ENCODE peak calls at places on chromosomes 1 and 21, in five cellular contexts. One of them, this sample, is unnamed.

GRCh38 chr1:235854347-235854746 is 12.4 kb downstream of the LYST start:
- DNase-seq in choroid plexus epithelial cell: no peak
- DNase-seq in SK-N-SH: no peak
- DNase-seq in B cell: no peak
- DNase-seq in sigmoid colon: no peak
- DNase-seq in this sample: no peak

GRCh38 chr1:205477121-205477758 is 21.4 kb upstream of the BLACAT1 start:
- DNase-seq in choroid plexus epithelial cell: no peak
- DNase-seq in SK-N-SH: peak
- DNase-seq in B cell: no peak
- DNase-seq in sigmoid colon: no peak
- DNase-seq in this sample: no peak

GRCh38 chr1:229603387-229604005 is 22.4 kb downstream of the TAF5L start:
- DNase-seq in choroid plexus epithelial cell: no peak
- DNase-seq in SK-N-SH: no peak
- DNase-seq in B cell: no peak
- DNase-seq in sigmoid colon: no peak
- DNase-seq in this sample: no peak

GRCh38 chr1:226679853-226680516 is 59.1 kb downstream of the ITPKB start:
- DNase-seq in choroid plexus epithelial cell: peak
- DNase-seq in SK-N-SH: peak
- DNase-seq in B cell: peak
- DNase-seq in sigmoid colon: peak
- DNase-seq in this sample: peak

GRCh38 chr1:66652556-66652955 is 99.7 kb upstream of the DYNLT5 start:
- DNase-seq in choroid plexus epithelial cell: peak
- DNase-seq in SK-N-SH: no peak
- DNase-seq in B cell: no peak
- DNase-seq in sigmoid colon: no peak
- DNase-seq in this sample: no peak

GRCh38 chr1:211614615-211615014 is 35.7 kb upstream of the SLC30A1 start:
- DNase-seq in choroid plexus epithelial cell: no peak
- DNase-seq in SK-N-SH: no peak
- DNase-seq in B cell: no peak
- DNase-seq in sigmoid colon: no peak
- DNase-seq in this sample: no peak

GRCh38 chr1:58883037-58883887 is 99.4 kb upstream of the JUN start:
- DNase-seq in choroid plexus epithelial cell: peak
- DNase-seq in SK-N-SH: no peak
- DNase-seq in B cell: peak
- DNase-seq in sigmoid colon: peak
- DNase-seq in this sample: peak

GRCh38 chr21:36330904-36331303 is 10.9 kb downstream of the MORC3 start:
- DNase-seq in choroid plexus epithelial cell: peak
- DNase-seq in SK-N-SH: peak
- DNase-seq in B cell: peak
- DNase-seq in sigmoid colon: no peak
- DNase-seq in this sample: peak

GRCh38 chr21:36325373-36326010 is 5.5 kb downstream of the MORC3 start:
- DNase-seq in choroid plexus epithelial cell: no peak
- DNase-seq in SK-N-SH: no peak
- DNase-seq in B cell: no peak
- DNase-seq in sigmoid colon: no peak
- DNase-seq in this sample: peak

GRCh38 chr1:151371744-151372410 is 628 bp downstream of the SELENBP1 start:
- DNase-seq in choroid plexus epithelial cell: no peak
- DNase-seq in SK-N-SH: peak
- DNase-seq in B cell: no peak
- DNase-seq in sigmoid colon: peak
- DNase-seq in this sample: peak

GRCh38 chr21:46191257-46191685 is 7.0 kb upstream of the SPATC1L start:
- DNase-seq in choroid plexus epithelial cell: peak
- DNase-seq in SK-N-SH: peak
- DNase-seq in B cell: no peak
- DNase-seq in sigmoid colon: peak
- DNase-seq in this sample: peak

GRCh38 chr21:31142600-31142999 is 104.3 kb upstream of the KRTAP19-8 start:
- DNase-seq in choroid plexus epithelial cell: no peak
- DNase-seq in SK-N-SH: peak
- DNase-seq in B cell: no peak
- DNase-seq in sigmoid colon: no peak
- DNase-seq in this sample: no peak

GRCh38 chr1:119611701-119612113 is 36.4 kb downstream of the ZNF697 start:
- DNase-seq in choroid plexus epithelial cell: peak
- DNase-seq in SK-N-SH: peak
- DNase-seq in B cell: peak
- DNase-seq in sigmoid colon: peak
- DNase-seq in this sample: peak

GRCh38 chr1:68470388-68470970 is 20.7 kb upstream of the RPE65 start:
- DNase-seq in choroid plexus epithelial cell: peak
- DNase-seq in SK-N-SH: no peak
- DNase-seq in B cell: no peak
- DNase-seq in sigmoid colon: no peak
- DNase-seq in this sample: peak

GRCh38 chr1:64734289-64734652 is 10.6 kb upstream of the RAVER2 start:
- DNase-seq in choroid plexus epithelial cell: no peak
- DNase-seq in SK-N-SH: no peak
- DNase-seq in B cell: no peak
- DNase-seq in sigmoid colon: no peak
- DNase-seq in this sample: no peak

GRCh38 chr1:246040200-246040890 is 466.7 kb downstream of the SMYD3 start:
- DNase-seq in choroid plexus epithelial cell: no peak
- DNase-seq in SK-N-SH: no peak
- DNase-seq in B cell: no peak
- DNase-seq in sigmoid colon: no peak
- DNase-seq in this sample: no peak

GRCh38 chr1:22114083-22115012 is 28.5 kb downstream of the WNT4 start:
- DNase-seq in choroid plexus epithelial cell: peak
- DNase-seq in SK-N-SH: peak
- DNase-seq in B cell: no peak
- DNase-seq in sigmoid colon: peak
- DNase-seq in this sample: peak

GRCh38 chr1:212749924-212750535 is 41.5 kb downstream of the NSL1 start:
- DNase-seq in choroid plexus epithelial cell: peak
- DNase-seq in SK-N-SH: peak
- DNase-seq in B cell: peak
- DNase-seq in sigmoid colon: no peak
- DNase-seq in this sample: peak
- TF ChIP-seq CTCF in choroid plexus epithelial cell: peak
- TF ChIP-seq CTCF in SK-N-SH: peak
- TF ChIP-seq CTCF in B cell: peak
- TF ChIP-seq CTCF in sigmoid colon: peak
- TF ChIP-seq CTCF in this sample: peak

GRCh38 chr21:37873655-37874054 is 42.6 kb downstream of the KCNJ6 start:
- DNase-seq in choroid plexus epithelial cell: peak
- DNase-seq in SK-N-SH: no peak
- DNase-seq in B cell: no peak
- DNase-seq in sigmoid colon: no peak
- DNase-seq in this sample: peak
- TF ChIP-seq CTCF in choroid plexus epithelial cell: peak
- TF ChIP-seq CTCF in SK-N-SH: no peak
- TF ChIP-seq CTCF in B cell: no peak
- TF ChIP-seq CTCF in sigmoid colon: no peak
- TF ChIP-seq CTCF in this sample: no peak

GRCh38 chr1:228180271-228180987 is 14.8 kb downstream of the IBA57 start:
- DNase-seq in choroid plexus epithelial cell: peak
- DNase-seq in SK-N-SH: no peak
- DNase-seq in B cell: no peak
- DNase-seq in sigmoid colon: peak
- DNase-seq in this sample: no peak
- TF ChIP-seq CTCF in choroid plexus epithelial cell: peak
- TF ChIP-seq CTCF in SK-N-SH: peak
- TF ChIP-seq CTCF in B cell: peak
- TF ChIP-seq CTCF in sigmoid colon: no peak
- TF ChIP-seq CTCF in this sample: peak

GRCh38 chr1:19405195-19405760 is 80.1 kb downstream of the CAPZB start:
- DNase-seq in choroid plexus epithelial cell: peak
- DNase-seq in SK-N-SH: peak
- DNase-seq in B cell: no peak
- DNase-seq in sigmoid colon: no peak
- DNase-seq in this sample: no peak
- TF ChIP-seq CTCF in choroid plexus epithelial cell: peak
- TF ChIP-seq CTCF in SK-N-SH: peak
- TF ChIP-seq CTCF in B cell: no peak
- TF ChIP-seq CTCF in sigmoid colon: peak
- TF ChIP-seq CTCF in this sample: peak

GRCh38 chr1:55388960-55389359 is 173.8 kb upstream of the USP24 start:
- DNase-seq in choroid plexus epithelial cell: no peak
- DNase-seq in SK-N-SH: no peak
- DNase-seq in B cell: no peak
- DNase-seq in sigmoid colon: no peak
- DNase-seq in this sample: no peak
- TF ChIP-seq CTCF in choroid plexus epithelial cell: no peak
- TF ChIP-seq CTCF in SK-N-SH: no peak
- TF ChIP-seq CTCF in B cell: no peak
- TF ChIP-seq CTCF in sigmoid colon: no peak
- TF ChIP-seq CTCF in this sample: no peak

DNA sequence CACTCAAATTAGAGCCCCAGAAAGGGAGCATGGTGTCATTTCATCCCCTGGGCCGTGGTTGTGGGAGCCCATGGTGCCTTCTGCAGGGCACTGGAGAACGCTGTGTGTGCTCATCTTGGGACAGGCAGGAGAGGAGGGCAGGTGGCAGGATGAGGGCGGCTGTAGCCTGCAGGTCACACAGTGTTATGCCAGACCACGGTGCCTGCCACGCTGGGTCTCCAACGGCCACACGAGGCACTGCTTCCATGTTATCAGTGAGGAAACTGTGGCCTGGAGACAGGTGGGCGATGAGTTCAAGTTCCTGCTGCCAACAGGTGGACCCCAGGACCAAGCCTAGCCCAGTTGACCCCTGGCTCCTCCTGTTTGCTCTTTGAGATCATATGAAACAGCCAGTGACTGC is 21.0 kb downstream of the ABCG1 start:
- DNase-seq in choroid plexus epithelial cell: no peak
- DNase-seq in SK-N-SH: no peak
- DNase-seq in B cell: no peak
- DNase-seq in sigmoid colon: no peak
- DNase-seq in this sample: no peak
- TF ChIP-seq CTCF in choroid plexus epithelial cell: no peak
- TF ChIP-seq CTCF in SK-N-SH: no peak
- TF ChIP-seq CTCF in B cell: no peak
- TF ChIP-seq CTCF in sigmoid colon: no peak
- TF ChIP-seq CTCF in this sample: no peak